ENCODE peak calls at places on chromosomes 4 and X, in nine cellular contexts. K is BE2C; D is endothelial cell of umbilical vein; Y is pancreas; H is right lobe of liver; P is tibial artery; G is IMR-90; R is left ventricle myocardium inferior; C is CD4-positive, alpha-beta memory T cell. X is an unnamed sample.

GRCh38 chr4:38209654-38210053 is 249.5 kb downstream of the PTTG2 start:
- DNase-seq in K (no peak), D (no peak), Y (no peak), H (no peak), P (no peak), G (no peak), R (no peak), C (no peak), X (no peak)

GRCh38 chr4:89708903-89709361 is 128.0 kb downstream of the SNCA start:
- DNase-seq in K (no peak), D (peak; percentile 99), Y (no peak), H (no peak), P (no peak), G (peak; percentile 54), R (no peak), C (no peak), X (no peak)

GRCh38 chr4:23232987-23233386 is 540.2 kb downstream of the GBA3 start:
- DNase-seq in K (no peak), D (no peak), Y (no peak), H (no peak), P (no peak), G (no peak), R (no peak), C (no peak), X (no peak)

GRCh38 chr4:48739560-48740019 is 40.5 kb downstream of the FRYL start:
- DNase-seq in K (no peak), D (no peak), Y (no peak), H (no peak), P (no peak), G (no peak), R (no peak), C (no peak), X (no peak)

GRCh38 chrX:150372280-150372679 is 9.2 kb downstream of the MAMLD1 start:
- DNase-seq in K (no peak), D (no peak), Y (no peak), H (no peak), P (no peak), G (no peak), R (no peak), C (no peak), X (no peak)

GRCh38 chr4:112563431-112564200 is 47.6 kb upstream of the NEUROG2 start:
- DNase-seq in K (no peak), D (no peak), Y (no peak), H (no peak), P (no peak), G (no peak), R (no peak), C (no peak), X (no peak)

GRCh38 chr4:22787753-22788389 is 95.1 kb downstream of the GBA3 start:
- DNase-seq in K (no peak), D (no peak), Y (no peak), H (no peak), P (no peak), G (no peak), R (no peak), C (no peak), X (no peak)

GRCh38 chr4:85514117-85514516 is 39.2 kb downstream of the ARHGAP24 start:
- DNase-seq in K (no peak), D (no peak), Y (no peak), H (no peak), P (no peak), G (no peak), R (no peak), C (no peak), X (no peak)

GRCh38 chr4:3283916-3284315 is 8.9 kb upstream of the RGS12 start:
- DNase-seq in K (no peak), D (no peak), Y (no peak), H (no peak), P (no peak), G (no peak), R (no peak), C (no peak), X (peak; percentile 42)

GRCh38 chr4:38306482-38307071 is 346.4 kb downstream of the PTTG2 start:
- DNase-seq in K (no peak), D (no peak), Y (no peak), H (no peak), P (no peak), G (no peak), R (no peak), C (peak; percentile 17), X (no peak)

GRCh38 chr4:102554482-102554881 is 53.3 kb downstream of the NFKB1 start:
- DNase-seq in K (no peak), D (no peak), Y (no peak), H (no peak), P (peak; percentile 59), G (peak; percentile 92), R (peak; percentile 66), C (no peak), X (no peak)

GRCh38 chr4:176435891-176436499 is 116.2 kb downstream of the SPCS3 start:
- DNase-seq in K (no peak), D (no peak), Y (no peak), H (no peak), P (no peak), G (peak; percentile 51), R (no peak), C (no peak), X (no peak)

GRCh38 chr4:122172266-122172665 is 20.1 kb downstream of the BLTP1 start:
- DNase-seq in K (no peak), D (no peak), Y (no peak), H (no peak), P (no peak), G (no peak), R (no peak), C (no peak), X (no peak)

GRCh38 chr4:110458494-110459266 is 17.3 kb upstream of the ENPEP start:
- DNase-seq in K (no peak), D (no peak), Y (no peak), H (no peak), P (no peak), G (no peak), R (no peak), C (no peak), X (no peak)

GRCh38 chrX:40683245-40683644 is 35.9 kb upstream of the CXorf38 start:
- DNase-seq in K (no peak), D (no peak), Y (no peak), H (no peak), P (no peak), G (no peak), R (no peak), C (no peak), X (no peak)

GRCh38 chr4:24060932-24061331 is 171.1 kb upstream of the PPARGC1A start:
- DNase-seq in K (no peak), D (no peak), Y (no peak), H (no peak), P (no peak), G (no peak), R (no peak), C (no peak), X (no peak)

GRCh38 chr4:155952546-155952945 is 1.1 kb downstream of the CTSO start:
- DNase-seq in K (no peak), D (peak; percentile 51), Y (no peak), H (no peak), P (no peak), G (peak; percentile 42), R (no peak), C (no peak), X (no peak)

GRCh38 chr4:80082693-80083092 is 9.7 kb upstream of the ANTXR2 start:
- DNase-seq in K (no peak), D (no peak), Y (no peak), H (no peak), P (no peak), G (peak; percentile 56), R (no peak), C (no peak), X (no peak)

GRCh38 chr4:143085224-143085623 is 99.5 kb upstream of the USP38 start:
- DNase-seq in K (no peak), D (peak; percentile 2), Y (no peak), H (no peak), P (no peak), G (peak; percentile 8), R (no peak), C (no peak), X (no peak)

GRCh38 chrX:22699591-22700091 is 300.1 kb upstream of the DDX53 start:
- DNase-seq in K (no peak), D (peak; percentile 78), Y (no peak), H (no peak), P (peak; percentile 26), G (peak; percentile 90), R (no peak), C (no peak), X (no peak)

GRCh38 chrX:18983711-18984380 is at the start of gene PHKA2:
- DNase-seq in K (no peak), D (no peak), Y (peak; percentile 70), H (peak; percentile 75), P (peak; percentile 30), G (no peak), R (peak; percentile 61), C (no peak), X (no peak)

GRCh38 chr4:123640271-123640670 is 243.7 kb downstream of the SPRY1 start:
- DNase-seq in K (no peak), D (peak; percentile 14), Y (no peak), H (no peak), P (no peak), G (peak; percentile 78), R (no peak), C (no peak), X (no peak)

GRCh38 chr4:14196141-14196540 is 568.6 kb upstream of the BOD1L1 start:
- DNase-seq in K (no peak), D (peak; percentile 52), Y (peak; percentile 43), H (peak; percentile 48), P (peak; percentile 32), G (peak; percentile 69), R (peak; percentile 46), C (no peak), X (peak; percentile 16)

GRCh38 chr4:93466440-93466839 is 362.1 kb upstream of the ATOH1 start:
- DNase-seq in K (no peak), D (no peak), Y (no peak), H (no peak), P (no peak), G (no peak), R (no peak), C (no peak), X (no peak)
- H3K4me3 ChIP-seq in K (no peak overlapping the region), D (no peak overlapping the region), Y (no peak overlapping the region), H (no peak overlapping the region), P (no peak overlapping the region), G (no peak overlapping the region), R (no peak overlapping the region), C (no peak overlapping the region), X (no peak overlapping the region)

GRCh38 chrX:68254738-68255645 is 178.3 kb downstream of the OPHN1 start:
- DNase-seq in K (no peak), D (no peak), Y (no peak), H (no peak), P (no peak), G (peak; percentile 3), R (no peak), C (no peak), X (no peak)
- H3K27me3 ChIP-seq in K (no peaks in the 10 kb centered on the region), D (no peaks in the 10 kb centered on the region), Y (no peaks in the 10 kb centered on the region), H (no peaks in the 10 kb centered on the region), P (no peaks in the 10 kb centered on the region), G (no peaks in the 10 kb centered on the region), R (no peaks in the 10 kb centered on the region), C (no peaks in the 10 kb centered on the region), X (no peaks in the 10 kb centered on the region)

GRCh38 chr4:120049732-120050494 is 16.7 kb downstream of the MAD2L1 start:
- DNase-seq in K (peak; percentile 76), D (peak; percentile 76), Y (peak; percentile 62), H (peak; percentile 58), P (peak; percentile 89), G (peak; percentile 92), R (peak; percentile 50), C (peak; percentile 74), X (peak; percentile 32)
- H3K4me3 ChIP-seq in K (no peak overlapping the region), D (no peak overlapping the region), Y (no peak overlapping the region), H (no peak overlapping the region), P (peak overlapping the region; percentile 39), G (peak overlapping the region; percentile 21), R (peak overlapping the region; percentile 37), C (no peak overlapping the region), X (no peak overlapping the region)

GRCh38 chrX:41733939-41734338 is 10.0 kb downstream of the GPR82 start:
- DNase-seq in K (no peak), D (no peak), Y (no peak), H (no peak), P (no peak), G (no peak), R (no peak), C (no peak), X (no peak)
- H3K27me3 ChIP-seq in K (no peaks in the 10 kb centered on the region), D (no peaks in the 10 kb centered on the region), Y (no peaks in the 10 kb centered on the region), H (no peaks in the 10 kb centered on the region), P (no peaks in the 10 kb centered on the region), G (no peaks in the 10 kb centered on the region), R (no peaks in the 10 kb centered on the region), C (no peaks in the 10 kb centered on the region), X (no peaks in the 10 kb centered on the region)